ENCODE peak calls at places on chromosomes 12 and 14, in nine cellular contexts. One of them, this sample, is unnamed.

GRCh38 chr14:55537782-55538181 is 42.2 kb upstream of the KTN1 start:
- DNase-seq in Daoy: no peak
- DNase-seq in NCI-H2171: no peak
- DNase-seq in hepatic stellate cell: no peak
- DNase-seq in HuH-7.5: no peak
- DNase-seq in AG09309: no peak
- DNase-seq in amniotic stem cell: no peak
- DNase-seq in HS-27A: no peak
- DNase-seq in HL-60: no peak
- DNase-seq in this sample: no peak

GRCh38 chr14:54881235-54881760 is 21.3 kb downstream of the GCH1 start:
- DNase-seq in amniotic stem cell: no peak
- DNase-seq in HuH-7.5: no peak
- DNase-seq in NCI-H2171: peak; percentile 16
- DNase-seq in HL-60: no peak
- DNase-seq in AG09309: no peak
- DNase-seq in HS-27A: no peak
- DNase-seq in Daoy: peak; percentile 65
- DNase-seq in hepatic stellate cell: peak; percentile 48
- DNase-seq in this sample: peak; percentile 41

GRCh38 chr12:111295176-111295575 is 73.7 kb downstream of the PHETA1 start:
- DNase-seq in HL-60: no peak
- DNase-seq in amniotic stem cell: no peak
- DNase-seq in HS-27A: no peak
- DNase-seq in AG09309: no peak
- DNase-seq in NCI-H2171: no peak
- DNase-seq in HuH-7.5: no peak
- DNase-seq in Daoy: no peak
- DNase-seq in hepatic stellate cell: no peak
- DNase-seq in this sample: no peak

GRCh38 chr14:54686219-54686870 is 119.4 kb downstream of the SAMD4A start:
- DNase-seq in Daoy: peak; percentile 78
- DNase-seq in HuH-7.5: no peak
- DNase-seq in hepatic stellate cell: peak; percentile 54
- DNase-seq in HS-27A: peak; percentile 66
- DNase-seq in amniotic stem cell: peak; percentile 78
- DNase-seq in HL-60: no peak
- DNase-seq in AG09309: peak; percentile 85
- DNase-seq in NCI-H2171: no peak
- DNase-seq in this sample: no peak

GRCh38 chr14:32286602-32287001 is 42.5 kb upstream of the AKAP6 start:
- DNase-seq in HL-60: no peak
- DNase-seq in AG09309: no peak
- DNase-seq in Daoy: no peak
- DNase-seq in HS-27A: no peak
- DNase-seq in HuH-7.5: no peak
- DNase-seq in hepatic stellate cell: no peak
- DNase-seq in amniotic stem cell: no peak
- DNase-seq in NCI-H2171: no peak
- DNase-seq in this sample: no peak

GRCh38 chr12:76964784-76965571 is 86.2 kb upstream of the CSRP2 start:
- DNase-seq in HuH-7.5: no peak
- DNase-seq in hepatic stellate cell: no peak
- DNase-seq in Daoy: no peak
- DNase-seq in NCI-H2171: peak; percentile 35
- DNase-seq in HS-27A: no peak
- DNase-seq in AG09309: no peak
- DNase-seq in HL-60: no peak
- DNase-seq in amniotic stem cell: no peak
- DNase-seq in this sample: no peak

GRCh38 chr12:82904219-82904795 is 217.6 kb downstream of the TMTC2 start:
- DNase-seq in amniotic stem cell: no peak
- DNase-seq in HuH-7.5: no peak
- DNase-seq in HS-27A: no peak
- DNase-seq in HL-60: no peak
- DNase-seq in Daoy: no peak
- DNase-seq in NCI-H2171: no peak
- DNase-seq in hepatic stellate cell: no peak
- DNase-seq in AG09309: peak; percentile 21
- DNase-seq in this sample: no peak

GRCh38 chr12:25529738-25530137 is 23.3 kb downstream of the LMNTD1 start:
- DNase-seq in NCI-H2171: no peak
- DNase-seq in AG09309: no peak
- DNase-seq in HL-60: no peak
- DNase-seq in Daoy: peak; percentile 6
- DNase-seq in HS-27A: no peak
- DNase-seq in hepatic stellate cell: no peak
- DNase-seq in HuH-7.5: no peak
- DNase-seq in amniotic stem cell: no peak
- DNase-seq in this sample: no peak

GRCh38 chr14:101232340-101233015 is 328.8 kb upstream of the DIO3 start:
- DNase-seq in NCI-H2171: no peak
- DNase-seq in HuH-7.5: no peak
- DNase-seq in amniotic stem cell: no peak
- DNase-seq in AG09309: no peak
- DNase-seq in HS-27A: no peak
- DNase-seq in HL-60: no peak
- DNase-seq in Daoy: no peak
- DNase-seq in hepatic stellate cell: no peak
- DNase-seq in this sample: no peak

GRCh38 chr14:69769623-69770022 is 2.7 kb downstream of the SRSF5 start:
- DNase-seq in HL-60: no peak
- DNase-seq in hepatic stellate cell: no peak
- DNase-seq in HuH-7.5: no peak
- DNase-seq in NCI-H2171: no peak
- DNase-seq in HS-27A: no peak
- DNase-seq in AG09309: no peak
- DNase-seq in Daoy: no peak
- DNase-seq in amniotic stem cell: no peak
- DNase-seq in this sample: no peak

GRCh38 chr12:132306885-132307191 is 22.6 kb downstream of the GALNT9 start:
- DNase-seq in hepatic stellate cell: no peak
- DNase-seq in HL-60: no peak
- DNase-seq in AG09309: no peak
- DNase-seq in NCI-H2171: no peak
- DNase-seq in Daoy: no peak
- DNase-seq in HuH-7.5: no peak
- DNase-seq in HS-27A: no peak
- DNase-seq in amniotic stem cell: no peak
- DNase-seq in this sample: no peak

GRCh38 chr12:107778383-107779015 is 4.0 kb downstream of the ASCL4 start:
- DNase-seq in AG09309: no peak
- DNase-seq in HL-60: no peak
- DNase-seq in amniotic stem cell: no peak
- DNase-seq in hepatic stellate cell: no peak
- DNase-seq in Daoy: peak; percentile 37
- DNase-seq in HS-27A: no peak
- DNase-seq in NCI-H2171: no peak
- DNase-seq in HuH-7.5: no peak
- DNase-seq in this sample: no peak

GRCh38 chr14:56799327-56799645 is 11.0 kb downstream of the OTX2 start:
- DNase-seq in NCI-H2171: no peak
- DNase-seq in hepatic stellate cell: no peak
- DNase-seq in HL-60: no peak
- DNase-seq in HS-27A: no peak
- DNase-seq in AG09309: no peak
- DNase-seq in amniotic stem cell: no peak
- DNase-seq in HuH-7.5: no peak
- DNase-seq in Daoy: no peak
- DNase-seq in this sample: no peak

GRCh38 chr12:28191018-28191595 is 851 bp downstream of the CCDC91 start:
- DNase-seq in NCI-H2171: peak; percentile 52
- DNase-seq in Daoy: peak; percentile 81
- DNase-seq in AG09309: no peak
- DNase-seq in amniotic stem cell: peak; percentile 40
- DNase-seq in hepatic stellate cell: peak; percentile 40
- DNase-seq in HS-27A: peak; percentile 68
- DNase-seq in HL-60: no peak
- DNase-seq in HuH-7.5: no peak
- DNase-seq in this sample: no peak

GRCh38 chr14:32087173-32087861 is 10.2 kb downstream of the ARHGAP5 start:
- DNase-seq in HuH-7.5: peak; percentile 59
- DNase-seq in HS-27A: no peak
- DNase-seq in Daoy: peak; percentile 80
- DNase-seq in hepatic stellate cell: no peak
- DNase-seq in NCI-H2171: peak; percentile 2
- DNase-seq in HL-60: no peak
- DNase-seq in amniotic stem cell: no peak
- DNase-seq in AG09309: no peak
- DNase-seq in this sample: no peak

GRCh38 chr12:27095346-27095745 is 13.0 kb upstream of the C12orf71 start:
- DNase-seq in HS-27A: no peak
- DNase-seq in NCI-H2171: no peak
- DNase-seq in HuH-7.5: no peak
- DNase-seq in hepatic stellate cell: no peak
- DNase-seq in HL-60: no peak
- DNase-seq in AG09309: no peak
- DNase-seq in Daoy: no peak
- DNase-seq in amniotic stem cell: no peak
- DNase-seq in this sample: no peak

GRCh38 chr12:1819050-1819449 is 1.3 kb upstream of the LRTM2 start:
- DNase-seq in HL-60: no peak
- DNase-seq in NCI-H2171: no peak
- DNase-seq in AG09309: no peak
- DNase-seq in Daoy: no peak
- DNase-seq in amniotic stem cell: no peak
- DNase-seq in HuH-7.5: no peak
- DNase-seq in HS-27A: no peak
- DNase-seq in hepatic stellate cell: no peak
- DNase-seq in this sample: no peak

GRCh38 chr14:71474291-71474690 is 457.9 kb upstream of the RGS6 start:
- DNase-seq in hepatic stellate cell: no peak
- DNase-seq in AG09309: no peak
- DNase-seq in Daoy: no peak
- DNase-seq in amniotic stem cell: no peak
- DNase-seq in NCI-H2171: no peak
- DNase-seq in HuH-7.5: no peak
- DNase-seq in HL-60: no peak
- DNase-seq in HS-27A: no peak
- DNase-seq in this sample: no peak

GRCh38 chr12:118866346-118866745 is 115.0 kb upstream of the SRRM4 start:
- DNase-seq in Daoy: no peak
- DNase-seq in NCI-H2171: no peak
- DNase-seq in HuH-7.5: no peak
- DNase-seq in HS-27A: no peak
- DNase-seq in AG09309: no peak
- DNase-seq in hepatic stellate cell: no peak
- DNase-seq in HL-60: no peak
- DNase-seq in amniotic stem cell: no peak
- DNase-seq in this sample: no peak

GRCh38 chr12:52215587-52216031 is 17.4 kb upstream of the KRT7 start:
- DNase-seq in AG09309: no peak
- DNase-seq in hepatic stellate cell: no peak
- DNase-seq in NCI-H2171: no peak
- DNase-seq in HuH-7.5: no peak
- DNase-seq in amniotic stem cell: no peak
- DNase-seq in HS-27A: no peak
- DNase-seq in Daoy: peak; percentile 92
- DNase-seq in HL-60: no peak
- DNase-seq in this sample: peak; percentile 18

GRCh38 chr14:100786131-100786530 is 39.8 kb upstream of the MEG3 start:
- DNase-seq in HL-60: no peak
- DNase-seq in amniotic stem cell: no peak
- DNase-seq in AG09309: no peak
- DNase-seq in hepatic stellate cell: no peak
- DNase-seq in Daoy: no peak
- DNase-seq in HS-27A: no peak
- DNase-seq in HuH-7.5: no peak
- DNase-seq in NCI-H2171: no peak
- DNase-seq in this sample: no peak

GRCh38 chr12:20477691-20478090 is 109.4 kb downstream of the PDE3A start:
- DNase-seq in AG09309: no peak
- DNase-seq in hepatic stellate cell: no peak
- DNase-seq in HL-60: no peak
- DNase-seq in NCI-H2171: no peak
- DNase-seq in Daoy: no peak
- DNase-seq in amniotic stem cell: no peak
- DNase-seq in HS-27A: no peak
- DNase-seq in HuH-7.5: no peak
- DNase-seq in this sample: no peak

GRCh38 chr14:34873591-34874385 is 1.4 kb downstream of the BAZ1A start:
- DNase-seq in HL-60: peak; percentile 78
- DNase-seq in HuH-7.5: peak; percentile 45
- DNase-seq in NCI-H2171: peak; percentile 92
- DNase-seq in hepatic stellate cell: peak; percentile 62
- DNase-seq in AG09309: no peak
- DNase-seq in Daoy: peak; percentile 91
- DNase-seq in amniotic stem cell: peak; percentile 69
- DNase-seq in HS-27A: peak; percentile 69
- DNase-seq in this sample: peak; percentile 86

GRCh38 chr12:9073077-9073476 is 42.6 kb downstream of the A2M start:
- DNase-seq in hepatic stellate cell: no peak
- DNase-seq in AG09309: no peak
- DNase-seq in HuH-7.5: no peak
- DNase-seq in amniotic stem cell: no peak
- DNase-seq in HL-60: no peak
- DNase-seq in NCI-H2171: no peak
- DNase-seq in HS-27A: no peak
- DNase-seq in Daoy: no peak
- DNase-seq in this sample: no peak

GRCh38 chr14:96508900-96509299 is 6.7 kb downstream of the PAPOLA start:
- DNase-seq in NCI-H2171: no peak
- DNase-seq in amniotic stem cell: no peak
- DNase-seq in Daoy: no peak
- DNase-seq in HL-60: no peak
- DNase-seq in HS-27A: no peak
- DNase-seq in AG09309: no peak
- DNase-seq in hepatic stellate cell: no peak
- DNase-seq in HuH-7.5: no peak
- DNase-seq in this sample: no peak

GRCh38 chr12:67920432-67920831 is 68.8 kb upstream of the IFNG-AS1 start:
- DNase-seq in HL-60: no peak
- DNase-seq in hepatic stellate cell: no peak
- DNase-seq in AG09309: no peak
- DNase-seq in NCI-H2171: no peak
- DNase-seq in amniotic stem cell: no peak
- DNase-seq in HS-27A: no peak
- DNase-seq in Daoy: no peak
- DNase-seq in HuH-7.5: no peak
- DNase-seq in this sample: no peak

GRCh38 chr12:86421333-86421732 is 165.1 kb upstream of the MGAT4C start:
- DNase-seq in HL-60: no peak
- DNase-seq in HS-27A: no peak
- DNase-seq in NCI-H2171: no peak
- DNase-seq in hepatic stellate cell: no peak
- DNase-seq in Daoy: no peak
- DNase-seq in AG09309: no peak
- DNase-seq in amniotic stem cell: no peak
- DNase-seq in HuH-7.5: no peak
- DNase-seq in this sample: no peak

GRCh38 chr12:51591020-51591901 is at the start of gene SCN8A:
- DNase-seq in hepatic stellate cell: peak; percentile 68
- DNase-seq in HuH-7.5: peak; percentile 61
- DNase-seq in HS-27A: no peak
- DNase-seq in Daoy: peak; percentile 73
- DNase-seq in AG09309: no peak
- DNase-seq in NCI-H2171: peak; percentile 94
- DNase-seq in HL-60: peak; percentile 28
- DNase-seq in amniotic stem cell: no peak
- DNase-seq in this sample: peak; percentile 41

GRCh38 chr12:131005161-131006035 is 51.7 kb downstream of the ADGRD1 start:
- DNase-seq in HL-60: no peak
- DNase-seq in NCI-H2171: no peak
- DNase-seq in AG09309: no peak
- DNase-seq in Daoy: no peak
- DNase-seq in hepatic stellate cell: no peak
- DNase-seq in HuH-7.5: no peak
- DNase-seq in HS-27A: no peak
- DNase-seq in amniotic stem cell: no peak
- DNase-seq in this sample: no peak

GRCh38 chr14:23522643-23523198 is 28.8 kb downstream of the ZFHX2 start:
- DNase-seq in amniotic stem cell: no peak
- DNase-seq in HL-60: no peak
- DNase-seq in hepatic stellate cell: no peak
- DNase-seq in HuH-7.5: no peak
- DNase-seq in Daoy: no peak
- DNase-seq in NCI-H2171: no peak
- DNase-seq in AG09309: no peak
- DNase-seq in HS-27A: no peak
- DNase-seq in this sample: no peak

GRCh38 chr14:100664841-100665425 is 61.8 kb upstream of the DLK1 start:
- DNase-seq in HuH-7.5: no peak
- DNase-seq in AG09309: peak; percentile 68
- DNase-seq in NCI-H2171: no peak
- DNase-seq in Daoy: no peak
- DNase-seq in hepatic stellate cell: no peak
- DNase-seq in HS-27A: no peak
- DNase-seq in HL-60: no peak
- DNase-seq in amniotic stem cell: no peak
- DNase-seq in this sample: no peak

This sample was measured in mucosa of descending colon.